ENCODE peak calls at places on chromosomes 11 and 22, in six cellular contexts. O, R, C, X, L and Y are unnamed samples.

GRCh38 chr11:1442163-1442562 is 44.4 kb downstream of the MOB2 start:
- DNase-seq in X (no peak), O (no peak), L (peak), R (peak), C (no peak), Y (no peak)

GRCh38 chr22:45335854-45336492 is 26.2 kb downstream of the FAM118A start:
- DNase-seq in X (no peak), R (no peak), C (no peak), L (no peak), O (no peak), Y (no peak)

GRCh38 chr22:46070722-46071450 is 79.4 kb upstream of the PPARA start:
- DNase-seq in X (peak), C (no peak), O (peak), L (peak), R (peak), Y (peak)

GRCh38 chr11:70712471-70712870 is 314.1 kb downstream of the CTTN start:
- DNase-seq in R (peak), L (peak), O (no peak), X (no peak), C (no peak), Y (no peak)

GRCh38 chr22:49865156-49865555 is 11.5 kb downstream of the ZBED4 start:
- DNase-seq in C (no peak), R (no peak), O (no peak), X (no peak), L (no peak), Y (no peak)

GRCh38 chr11:102966011-102966410 is 10.5 kb upstream of the MMP13 start:
- DNase-seq in R (no peak), O (peak), C (no peak), L (no peak), X (no peak), Y (no peak)

GRCh38 chr11:64275841-64276240 is 8.6 kb downstream of the BAD start:
- DNase-seq in R (no peak), X (no peak), C (no peak), L (no peak), O (no peak), Y (no peak)

GRCh38 chr11:68509105-68509504 is 48.6 kb downstream of the PPP6R3 start:
- DNase-seq in C (no peak), R (no peak), L (no peak), X (no peak), O (no peak), Y (no peak)

GRCh38 chr11:84398017-84398626 is 1112.0 kb upstream of the CCDC90B start:
- DNase-seq in L (no peak), C (peak), O (peak), R (peak), X (peak), Y (peak)

DNA sequence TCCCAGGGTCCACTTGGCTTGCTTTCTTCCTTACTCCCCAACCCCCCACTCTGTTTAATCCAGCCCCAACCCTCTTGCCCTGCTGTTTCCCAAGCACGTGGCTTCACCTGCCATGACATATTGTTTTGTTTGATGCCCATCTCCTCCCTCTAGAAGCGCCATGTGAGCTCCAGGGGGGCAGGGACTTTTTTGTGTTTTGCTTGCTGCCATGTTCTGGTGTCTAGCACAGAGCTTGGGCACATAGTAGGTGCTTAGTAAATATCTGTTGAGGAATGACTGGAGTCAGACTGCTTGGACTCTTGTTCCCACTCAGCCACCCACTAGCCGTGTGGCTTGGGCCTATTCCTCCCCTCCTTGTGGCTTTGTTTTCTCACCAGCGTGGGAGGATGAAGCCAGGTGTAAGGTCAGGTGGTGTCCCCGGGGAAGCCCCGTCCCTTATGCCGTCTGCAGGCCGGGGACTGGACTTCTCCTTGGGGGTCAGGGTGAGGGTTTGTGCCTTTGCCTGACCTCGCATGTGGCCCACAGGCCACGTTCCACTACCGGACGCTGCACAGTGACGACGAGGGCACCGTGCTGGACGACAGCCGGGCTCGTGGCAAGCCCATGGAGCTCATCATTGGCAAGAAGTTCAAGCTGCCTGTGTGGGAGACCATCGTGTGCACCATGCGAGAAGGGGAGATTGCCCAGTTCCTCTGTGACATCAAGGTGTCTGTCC is 3.8 kb downstream of the AIP start:
- DNase-seq in O (no peak), X (no peak), C (no peak), R (no peak), L (no peak), Y (no peak)
- H3K4me2 ChIP-seq in O (no peak), X (no peak), C (no peak), R (no peak), L (no peak), Y (peak)

GRCh38 chr22:19446603-19447387 is 716 bp downstream of the C22orf39 start:
- DNase-seq in C (peak), R (peak), L (peak), X (no peak), O (no peak), Y (no peak)

GRCh38 chr22:19447388-19448075 is at the start of gene C22orf39:
- DNase-seq in X (peak), O (peak), C (peak), R (peak), L (peak), Y (peak)

GRCh38 chr22:19449422-19449767 is 1.9 kb upstream of the C22orf39 start:
- DNase-seq in O (no peak), R (no peak), C (no peak), X (no peak), L (no peak), Y (no peak)

GRCh38 chr22:19448739-19449421 is 1.4 kb upstream of the C22orf39 start:
- DNase-seq in X (peak), O (no peak), R (peak), L (no peak), C (no peak), Y (peak)

DNA sequence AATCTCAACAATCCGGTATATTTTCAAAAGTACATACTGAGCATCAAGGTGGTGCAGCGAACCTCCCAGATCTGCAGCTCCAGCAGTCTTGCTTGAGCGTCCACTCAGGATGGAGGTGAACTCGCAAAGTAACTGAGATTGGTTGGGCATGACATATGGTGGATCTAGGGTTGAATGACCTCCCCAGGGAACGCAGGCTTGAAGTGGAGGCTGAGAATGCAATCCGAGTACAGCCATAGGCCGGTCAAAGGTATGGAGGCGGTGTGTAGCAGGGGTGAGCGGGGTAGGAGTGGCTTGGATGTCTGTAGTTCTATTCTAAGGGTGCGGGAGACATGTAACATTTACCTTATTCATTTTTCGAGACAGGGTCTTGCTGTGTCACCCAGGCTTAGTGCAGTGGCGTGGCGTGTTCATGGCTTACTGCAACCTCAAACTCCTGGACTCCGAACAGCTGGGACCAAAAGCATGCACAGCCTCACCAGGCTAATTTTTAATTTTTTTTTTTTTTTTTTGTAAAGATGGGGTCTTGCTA is 631 bp upstream of the C22orf39 start:
- DNase-seq in L (peak), C (peak), R (peak), O (peak), X (peak), Y (peak)
- H3K4me2 ChIP-seq in L (peak), C (peak), R (peak), O (peak), X (peak), Y (peak)

GRCh38 chr11:117180661-117181585 is 2.4 kb downstream of the SIDT2 start:
- DNase-seq in C (peak), X (peak), L (peak), O (peak), R (peak), Y (peak)
- H3K4me2 ChIP-seq in C (peak), X (peak), L (no peak), O (no peak), R (no peak), Y (peak)

DNA sequence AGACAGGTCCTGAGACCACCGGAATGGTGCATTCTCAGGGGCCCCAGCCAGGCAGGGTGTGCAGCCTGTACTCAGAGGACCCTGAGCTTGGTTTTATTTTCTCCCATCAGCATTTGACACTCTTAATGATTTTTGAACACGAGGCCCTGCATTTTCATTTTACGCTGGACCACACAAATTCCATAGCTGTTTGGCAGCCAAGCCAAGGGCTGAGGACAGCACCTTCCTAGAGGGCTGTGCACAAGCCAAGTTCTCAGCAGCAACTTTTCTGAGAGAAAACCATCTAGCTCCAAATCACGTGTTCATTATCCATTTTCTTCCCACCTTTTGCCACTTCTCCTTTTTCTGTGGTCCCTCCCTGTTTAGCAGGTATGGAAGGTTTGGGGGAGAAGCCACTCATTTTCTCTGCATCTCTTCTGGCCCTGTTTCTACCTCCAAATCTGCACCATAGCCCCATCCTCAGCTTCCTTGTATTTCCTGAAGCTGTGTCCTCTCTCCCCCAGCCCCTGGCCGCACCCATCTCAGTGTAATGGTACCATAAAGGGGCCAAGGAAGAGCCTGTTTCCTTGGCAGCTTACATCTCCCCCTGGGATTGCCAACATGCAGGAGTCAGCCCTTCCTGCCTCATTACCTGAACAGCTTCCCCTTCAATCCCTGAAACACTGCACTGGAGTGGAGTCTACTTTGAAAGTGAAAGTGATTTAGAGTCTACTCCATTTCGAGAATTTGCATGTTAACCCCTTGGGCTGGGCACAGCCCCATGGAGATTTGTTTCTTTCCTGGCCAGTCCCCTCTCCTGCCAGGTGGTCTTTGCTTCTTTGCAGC is 60.3 kb downstream of the TRAF6 start:
- DNase-seq in O (no peak), C (no peak), R (no peak), X (no peak), L (peak), Y (peak)
- H3K4me2 ChIP-seq in O (no peak), C (peak), R (no peak), X (no peak), L (no peak), Y (peak)

DNA sequence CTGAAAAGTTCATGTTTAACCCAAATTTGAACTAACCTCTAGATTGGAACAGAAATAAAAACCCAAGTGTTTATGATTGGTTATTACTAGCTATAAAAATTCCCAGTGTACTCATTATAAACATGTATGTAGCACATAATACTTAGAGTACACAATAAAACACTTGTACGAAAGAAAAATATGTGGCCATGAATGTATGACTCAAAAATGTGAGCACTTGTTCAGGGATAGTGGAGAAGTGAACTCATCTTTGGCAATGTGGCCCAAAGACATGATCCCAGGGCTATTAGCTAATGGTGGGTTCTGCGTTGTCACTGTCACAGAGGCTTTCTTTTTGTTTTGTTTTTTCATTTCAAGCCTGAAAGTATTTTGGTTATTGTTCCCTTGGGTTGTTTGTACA is 72.0 kb downstream of the PPFIBP2 start:
- DNase-seq in X (no peak), R (no peak), C (no peak), O (no peak), L (no peak), Y (no peak)
- H3K4me2 ChIP-seq in X (no peak), R (no peak), C (no peak), O (no peak), L (no peak), Y (no peak)

GRCh38 chr22:27460596-27461347 is 340.8 kb downstream of the MN1 start:
- DNase-seq in R (peak), C (no peak), X (no peak), L (no peak), O (no peak), Y (no peak)
- H3K4me2 ChIP-seq in R (peak), C (no peak), X (no peak), L (no peak), O (no peak), Y (no peak)

GRCh38 chr22:39534591-39535301 is 2.2 kb upstream of the RPS19BP1 start:
- DNase-seq in X (peak), C (peak), R (peak), O (peak), L (peak), Y (peak)

GRCh38 chr22:39534092-39534506 is 1.6 kb upstream of the RPS19BP1 start:
- DNase-seq in L (peak), R (no peak), O (no peak), X (no peak), C (peak), Y (no peak)

GRCh38 chr22:39535831-39536449 is 3.4 kb upstream of the RPS19BP1 start:
- DNase-seq in L (no peak), X (no peak), R (no peak), O (no peak), C (no peak), Y (no peak)

GRCh38 chr22:39536711-39537110 is 4.2 kb upstream of the RPS19BP1 start:
- DNase-seq in X (no peak), C (no peak), L (no peak), O (no peak), R (no peak), Y (no peak)

GRCh38 chr22:39535302-39535805 is 2.8 kb upstream of the RPS19BP1 start:
- DNase-seq in L (peak), C (no peak), R (no peak), O (no peak), X (no peak), Y (no peak)
- H3K4me2 ChIP-seq in L (peak), C (peak), R (peak), O (no peak), X (no peak), Y (peak)

DNA sequence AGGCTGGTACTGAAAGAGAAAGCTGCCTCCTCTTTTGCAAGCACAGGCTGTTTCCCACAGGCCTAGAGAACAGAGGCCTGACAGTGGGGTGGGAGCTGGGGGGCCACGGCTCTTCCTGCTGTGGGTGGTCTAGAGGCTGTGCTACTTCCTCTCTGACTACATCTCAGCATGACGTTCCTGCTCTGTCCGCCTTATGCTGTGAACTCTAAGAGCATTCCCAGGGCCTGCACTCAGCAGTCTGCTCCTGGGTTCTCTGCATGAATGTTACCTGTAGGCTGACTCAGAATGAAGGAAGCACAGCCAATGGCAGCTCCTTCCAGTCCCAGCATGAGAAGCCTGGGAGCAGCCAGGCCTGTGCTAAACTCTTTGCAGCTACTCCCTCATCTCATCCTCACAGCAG is 534.3 kb downstream of the NTM start:
- DNase-seq in L (peak), R (peak), C (no peak), O (no peak), X (no peak), Y (no peak)
- H3K4me2 ChIP-seq in L (no peak), R (peak), C (no peak), O (no peak), X (no peak), Y (no peak)

GRCh38 chr11:17650601-17650911 is 68.8 kb upstream of the MYOD1 start:
- DNase-seq in L (no peak), X (no peak), O (no peak), R (no peak), C (no peak), Y (no peak)
- H3K4me2 ChIP-seq in L (no peak), X (no peak), O (no peak), R (no peak), C (peak), Y (no peak)